ENCODE peak calls at places on chromosomes 7 and 10, in four cellular contexts. F, A, W and S are unnamed samples.

GRCh38 chr10:86348321-86349210 is 18.0 kb downstream of the GRID1 start:
- DNase-seq in W (no peak), F (no peak), A (no peak), S (no peak)

GRCh38 chr7:121960678-121961461 is 87.9 kb downstream of the PTPRZ1 start:
- DNase-seq in F (peak), A (peak), W (peak), S (peak)

GRCh38 chr10:30719832-30720231 is 90.3 kb upstream of the LYZL2 start:
- DNase-seq in W (no peak), A (no peak), F (no peak), S (no peak)

GRCh38 chr7:128024154-128024553 is 7.1 kb downstream of the LRRC4 start:
- DNase-seq in F (no peak), W (no peak), A (no peak), S (no peak)

GRCh38 chr7:26376208-26376917 is 84.7 kb downstream of the SNX10 start:
- DNase-seq in F (no peak), W (no peak), A (no peak), S (no peak)

GRCh38 chr7:150322114-150322832 is 882 bp upstream of the LRRC61 start:
- DNase-seq in F (no peak), W (no peak), A (no peak), S (no peak)

GRCh38 chr10:116688241-116688711 is 54.1 kb downstream of the HSPA12A start:
- DNase-seq in A (peak), W (peak), F (no peak), S (no peak)

GRCh38 chr10:88209837-88210552 is 346.6 kb downstream of the PTEN start:
- DNase-seq in W (no peak), F (no peak), A (peak), S (no peak)

DNA sequence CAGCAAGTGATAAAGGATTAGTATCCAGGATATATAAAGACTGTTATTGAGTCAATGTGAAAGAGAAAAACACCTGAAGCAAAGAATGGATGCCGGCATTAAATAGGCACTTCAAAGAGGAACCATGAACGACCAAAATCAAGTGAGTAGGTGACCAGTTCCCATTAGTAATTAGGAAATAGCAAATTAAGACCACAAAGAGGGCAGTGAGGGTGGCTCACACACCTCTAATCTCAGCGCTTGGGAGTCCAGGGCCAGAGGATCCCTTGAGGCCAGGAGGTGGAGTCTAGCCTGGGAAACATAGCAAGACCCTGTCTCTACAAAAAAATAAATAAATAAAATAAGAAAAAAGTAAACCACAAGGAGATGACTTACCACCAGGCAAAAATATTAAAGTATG is 1.5 kb upstream of the ANTXRL start:
- DNase-seq in W (no peak), F (no peak), A (no peak), S (no peak)
- TF ChIP-seq CTCF in W (no peak), F (no peak), A (no peak), S (no peak)

DNA sequence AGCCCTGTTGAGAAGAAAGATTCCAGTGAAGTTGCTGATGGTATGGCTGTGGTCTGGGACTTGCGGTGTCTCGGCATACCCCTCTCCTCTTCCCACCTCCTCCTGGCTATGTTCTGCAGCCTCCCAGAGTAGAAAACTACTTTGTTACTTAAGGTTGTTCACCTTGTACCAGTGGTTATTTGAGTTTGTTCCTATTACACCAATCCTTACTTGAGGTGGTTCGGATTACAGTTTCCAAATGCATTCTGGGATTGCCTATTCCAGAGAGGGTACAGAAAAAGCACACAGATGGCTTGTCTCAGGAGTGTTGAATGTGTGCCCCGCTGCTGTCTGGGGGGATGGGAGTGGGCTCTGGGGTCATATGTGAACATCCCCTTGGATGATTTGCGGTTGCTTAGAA is 6.8 kb upstream of the ZNF783 start:
- DNase-seq in F (no peak), A (no peak), W (no peak), S (no peak)
- H3K4me3 ChIP-seq in F (no peak), A (no peak), W (no peak), S (no peak)

GRCh38 chr10:70145666-70146488 is 623 bp downstream of the TYSND1 start:
- DNase-seq in W (peak), F (no peak), A (peak), S (no peak)
- TF ChIP-seq CTCF in W (no peak), F (peak), A (peak), S (peak)

DNA sequence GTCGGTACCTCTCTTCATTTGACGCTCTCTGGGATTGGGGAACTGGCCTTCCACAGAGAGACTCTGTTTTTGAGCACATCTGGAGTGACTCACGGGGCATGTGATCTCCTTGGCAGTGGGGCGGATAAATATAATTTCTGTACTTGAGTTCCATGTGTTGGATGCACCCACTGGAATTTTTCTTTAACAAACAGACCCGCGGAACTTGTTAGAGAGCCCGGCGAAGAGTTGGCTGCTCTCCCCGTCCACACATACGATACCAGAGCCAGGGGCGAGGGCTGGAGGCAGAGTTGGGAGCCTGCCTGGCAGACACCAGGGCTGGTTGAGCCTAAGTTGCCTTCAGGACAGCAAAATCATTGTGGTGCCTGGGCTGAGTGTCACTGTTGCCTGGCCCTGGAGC is at the start of gene FAM180A:
- DNase-seq in A (no peak), F (no peak), W (peak), S (no peak)
- H3K4me3 ChIP-seq in A (no peak), F (no peak), W (no peak), S (no peak)

GRCh38 chr10:79234391-79235318 is 112.6 kb upstream of the PPIF start:
- DNase-seq in F (no peak), A (no peak), W (peak), S (no peak)
- TF ChIP-seq CTCF in F (no peak), A (no peak), W (no peak), S (no peak)

GRCh38 chr10:96271017-96271815 is at the start of gene BLNK:
- DNase-seq in W (no peak), F (no peak), A (no peak), S (peak)
- H3K4me3 ChIP-seq in W (no peak), F (no peak), A (no peak), S (no peak)